ENCODE peak calls at places on chromosomes 12 and 14, in nine cellular contexts. E is amygdala; W is body of pancreas; I is HuH-7; K is lung; P is iPS-NIHi11; J is suprapubic skin; C is stimulated activated CD8-positive, alpha-beta memory T cell treated with anti-CD3 and anti-CD28 coated beads, Interleukin-15, amount 100 ng/mL, for 1 hour; S is T-helper 1 cell. V is an unnamed sample.

GRCh38 chr14:104894331-104895206 is 29.5 kb downstream of the CEP170B start:
- DNase-seq in E (no peak), W (peak; percentile 11), I (no peak), K (no peak), P (peak; percentile 4), J (peak; percentile 75), C (no peak), S (no peak), V (no peak)

GRCh38 chr12:4829793-4830162 is 79.9 kb upstream of the KCNA1 start:
- DNase-seq in E (no peak), W (no peak), I (no peak), K (no peak), P (no peak), J (no peak), C (no peak), S (no peak), V (no peak)

GRCh38 chr14:89013098-89013504 is 188.7 kb downstream of the TTC8 start:
- DNase-seq in E (no peak), W (peak; percentile 82), I (peak; percentile 80), K (peak; percentile 38), P (peak; percentile 76), J (no peak), C (no peak), S (no peak), V (no peak)

GRCh38 chr12:14327717-14328116 is 37.8 kb upstream of the ATF7IP start:
- DNase-seq in E (no peak), W (no peak), I (no peak), K (no peak), P (no peak), J (no peak), C (no peak), S (no peak), V (no peak)

GRCh38 chr14:50082308-50082742 is 34.0 kb downstream of the VCPKMT start:
- DNase-seq in E (no peak), W (no peak), I (no peak), K (no peak), P (no peak), J (no peak), C (no peak), S (no peak), V (no peak)

GRCh38 chr12:104802198-104802597 is 155.9 kb downstream of the SLC41A2 start:
- DNase-seq in E (no peak), W (no peak), I (no peak), K (no peak), P (no peak), J (no peak), C (no peak), S (no peak), V (no peak)

GRCh38 chr12:64679487-64679983 is 69.2 kb downstream of the RASSF3 start:
- DNase-seq in E (no peak), W (peak; percentile 38), I (no peak), K (peak; percentile 72), P (no peak), J (peak; percentile 87), C (no peak), S (peak; percentile 33), V (peak; percentile 88)

GRCh38 chr12:125395583-125396215 is 330.5 kb downstream of the AACS start:
- DNase-seq in E (no peak), W (no peak), I (no peak), K (no peak), P (no peak), J (no peak), C (no peak), S (no peak), V (no peak)

GRCh38 chr14:104925214-104925899 is 678 bp downstream of the PLD4 start:
- DNase-seq in E (no peak), W (no peak), I (no peak), K (no peak), P (no peak), J (no peak), C (no peak), S (no peak), V (no peak)

GRCh38 chr12:77179515-77179914 is 114.1 kb upstream of the E2F7 start:
- DNase-seq in E (no peak), W (no peak), I (no peak), K (no peak), P (peak; percentile 10), J (no peak), C (no peak), S (no peak), V (no peak)

GRCh38 chr12:53932915-53933314 is 5.7 kb upstream of the HOXC13 start:
- DNase-seq in E (no peak), W (no peak), I (no peak), K (no peak), P (no peak), J (no peak), C (no peak), S (no peak), V (peak; percentile 32)

GRCh38 chr12:57755454-57756372 is 810 bp downstream of the MARCHF9 start:
- DNase-seq in E (no peak), W (peak; percentile 54), I (peak; percentile 62), K (no peak), P (peak; percentile 49), J (no peak), C (no peak), S (no peak), V (no peak)

GRCh38 chr12:109016978-109017377 is 3.9 kb downstream of the SVOP start:
- DNase-seq in E (no peak), W (no peak), I (no peak), K (no peak), P (no peak), J (no peak), C (no peak), S (no peak), V (peak; percentile 46)

GRCh38 chr12:60398547-60398946 is 802.7 kb downstream of the SLC16A7 start:
- DNase-seq in E (no peak), W (no peak), I (no peak), K (no peak), P (no peak), J (no peak), C (no peak), S (no peak), V (no peak)

GRCh38 chr12:29043069-29043468 is 106.0 kb upstream of the FAR2 start:
- DNase-seq in E (no peak), W (no peak), I (no peak), K (no peak), P (no peak), J (no peak), C (no peak), S (no peak), V (no peak)

GRCh38 chr12:112868459-112869041 is 38.2 kb upstream of the OAS1 start:
- DNase-seq in E (no peak), W (no peak), I (peak; percentile 39), K (no peak), P (peak; percentile 81), J (no peak), C (no peak), S (no peak), V (no peak)

GRCh38 chr12:107832441-107832840 is 57.9 kb downstream of the ASCL4 start:
- DNase-seq in E (no peak), W (no peak), I (no peak), K (peak; percentile 15), P (no peak), J (no peak), C (no peak), S (no peak), V (no peak)

GRCh38 chr14:99873653-99874052 is 80.4 kb downstream of the EML1 start:
- DNase-seq in E (no peak), W (no peak), I (no peak), K (no peak), P (no peak), J (no peak), C (no peak), S (no peak), V (no peak)